ENCODE peak calls at places on chromosome 14, in six cellular contexts. M is IMR-90, Q is GM23338, Z is neural progenitor cell, J is PC-9, P is mammary epithelial cell. D is an unnamed sample.

GRCh38 chr14:96905825-96906224 is 108.6 kb downstream of the VRK1 start:
- DNase-seq in M (no peak), Q (no peak), Z (no peak), J (no peak), P (no peak), D (no peak)

GRCh38 chr14:77044776-77045569 is 16.5 kb upstream of the IRF2BPL start:
- DNase-seq in M (no peak), Q (peak), Z (no peak), J (no peak), P (no peak), D (peak)

GRCh38 chr14:36086629-36087380 is 89.7 kb downstream of the PTCSC3 start:
- DNase-seq in M (peak), Q (no peak), Z (no peak), J (no peak), P (no peak), D (no peak)

GRCh38 chr14:32258574-32258973 is 55.5 kb upstream of the RNU6-8 start:
- DNase-seq in M (no peak), Q (no peak), Z (no peak), J (no peak), P (no peak), D (peak)

GRCh38 chr14:64337901-64338615 is 43.9 kb upstream of the ESR2 start:
- DNase-seq in M (peak), Q (peak), Z (peak), J (peak), P (peak), D (peak)

GRCh38 chr14:89366580-89367448 is 50.2 kb downstream of the FOXN3 start:
- DNase-seq in M (no peak), Q (no peak), Z (no peak), J (no peak), P (no peak), D (peak)

GRCh38 chr14:33210304-33210703 is 271.6 kb downstream of the NPAS3 start:
- DNase-seq in M (peak), Q (peak), Z (peak), J (peak), P (no peak), D (peak)

GRCh38 chr14:33564774-33565630 is 385.9 kb downstream of the EGLN3 start:
- DNase-seq in M (peak), Q (peak), Z (no peak), J (peak), P (peak), D (no peak)

GRCh38 chr14:68771631-68772030 is 21.2 kb downstream of the ZFP36L1 start:
- DNase-seq in M (no peak), Q (no peak), Z (no peak), J (no peak), P (no peak), D (no peak)

GRCh38 chr14:73743431-73743931 is 29.3 kb upstream of the PNMA1 start:
- DNase-seq in M (no peak), Q (no peak), Z (no peak), J (no peak), P (no peak), D (peak)

GRCh38 chr14:28949503-28949902 is 182.9 kb downstream of the FOXG1 start:
- DNase-seq in M (no peak), Q (no peak), Z (no peak), J (no peak), P (no peak), D (no peak)

GRCh38 chr14:98808494-98809407 is 463.2 kb downstream of the BCL11B start:
- DNase-seq in M (no peak), Q (no peak), Z (no peak), J (no peak), P (peak), D (no peak)

GRCh38 chr14:44040561-44040960 is 466.5 kb downstream of the FSCB start:
- DNase-seq in M (no peak), Q (no peak), Z (no peak), J (no peak), P (no peak), D (no peak)

GRCh38 chr14:68268197-68268596 is 448.6 kb downstream of the RAD51B start:
- DNase-seq in M (no peak), Q (no peak), Z (no peak), J (no peak), P (no peak), D (no peak)

GRCh38 chr14:59274991-59275391 is 86.5 kb downstream of the DAAM1 start:
- DNase-seq in M (no peak), Q (no peak), Z (peak), J (no peak), P (peak), D (no peak)

GRCh38 chr14:70149766-70150165 is 39.0 kb downstream of the SLC8A3 start:
- DNase-seq in M (no peak), Q (no peak), Z (no peak), J (no peak), P (no peak), D (no peak)

GRCh38 chr14:82595466-82595865 is 1061.8 kb upstream of the SEL1L start:
- DNase-seq in M (no peak), Q (no peak), Z (no peak), J (no peak), P (no peak), D (no peak)

GRCh38 chr14:105840266-105841021 is 314.1 kb downstream of the TMEM121 start:
- DNase-seq in M (no peak), Q (no peak), Z (no peak), J (no peak), P (no peak), D (no peak)

GRCh38 chr14:34119107-34119858 is 168.4 kb upstream of the EGLN3 start:
- DNase-seq in M (no peak), Q (no peak), Z (no peak), J (no peak), P (no peak), D (no peak)

GRCh38 chr14:73718742-73719251 is 4.6 kb upstream of the PNMA1 start:
- DNase-seq in M (no peak), Q (peak), Z (peak), J (no peak), P (no peak), D (no peak)

GRCh38 chr14:78704965-78705364 is 534.8 kb downstream of the NRXN3 start:
- DNase-seq in M (no peak), Q (no peak), Z (no peak), J (no peak), P (no peak), D (no peak)

GRCh38 chr14:48035836-48036235 is 360.4 kb upstream of the MDGA2 start:
- DNase-seq in M (no peak), Q (peak), Z (peak), J (no peak), P (no peak), D (no peak)

GRCh38 chr14:73655851-73656250 is 11.1 kb downstream of the DNAL1 start:
- DNase-seq in M (no peak), Q (no peak), Z (no peak), J (no peak), P (no peak), D (no peak)

GRCh38 chr14:52802597-52802996 is 11.2 kb upstream of the GNPNAT1 start:
- DNase-seq in M (peak), Q (no peak), Z (no peak), J (no peak), P (peak), D (no peak)

GRCh38 chr14:25911831-25912230 is 686.0 kb downstream of the NOVA1 start:
- DNase-seq in M (no peak), Q (no peak), Z (no peak), J (no peak), P (no peak), D (no peak)

DNA sequence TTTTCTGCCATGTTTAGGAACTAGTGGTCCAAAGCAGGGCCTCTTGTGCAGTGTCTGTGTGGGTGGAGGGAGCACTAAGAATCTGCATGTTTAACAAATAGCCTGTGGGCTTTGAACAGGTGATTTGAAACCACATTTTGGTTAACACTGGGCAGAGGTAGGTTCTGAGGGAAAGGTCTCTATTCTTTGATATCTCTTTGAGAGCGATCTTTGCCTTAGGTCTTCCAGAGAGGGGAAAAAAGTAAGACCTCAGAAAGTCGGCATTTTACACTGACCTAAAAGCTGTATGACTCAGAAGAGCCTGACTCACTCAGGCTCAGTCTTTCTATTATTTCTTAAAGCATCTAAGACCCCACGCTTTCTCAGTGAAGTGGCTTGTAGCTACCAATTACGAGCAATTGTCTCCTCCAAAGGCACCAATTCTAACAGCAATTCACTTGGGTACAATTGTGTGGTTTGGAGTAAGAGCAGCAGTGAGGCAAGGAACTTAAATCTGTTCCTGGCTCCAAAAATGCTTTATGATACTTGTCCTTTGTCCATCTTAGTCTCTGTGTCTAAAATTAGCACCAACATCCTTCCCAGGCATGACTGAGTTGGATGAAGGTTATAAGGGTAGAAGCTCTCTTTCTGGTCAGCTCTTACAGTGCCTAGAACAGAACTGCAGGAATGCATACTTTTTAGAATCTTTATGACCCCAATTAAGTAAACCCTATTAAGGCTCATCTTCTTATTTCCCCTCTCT is 8.8 kb downstream of the EIF2B2 start:
- DNase-seq in M (peak), Q (no peak), Z (no peak), J (no peak), P (peak), D (no peak)
- H2AFZ ChIP-seq in M (no peak), Q (no peak), Z (no peak), J (no peak), P (no peak), D (no peak)

GRCh38 chr14:21749306-21749868 is 75.8 kb upstream of the OR4E1 start:
- DNase-seq in M (no peak), Q (no peak), Z (no peak), J (no peak), P (no peak), D (no peak)
- H2AFZ ChIP-seq in M (no peak), Q (no peak), Z (peak), J (no peak), P (no peak), D (peak)

GRCh38 chr14:50318031-50318626 is 6.0 kb downstream of the DMAC2L start:
- DNase-seq in M (peak), Q (peak), Z (peak), J (no peak), P (peak), D (peak)

GRCh38 chr14:50319293-50319692 is 7.2 kb downstream of the DMAC2L start:
- DNase-seq in M (peak), Q (no peak), Z (no peak), J (no peak), P (peak), D (no peak)

GRCh38 chr14:50320279-50320678 is 8.2 kb downstream of the DMAC2L start:
- DNase-seq in M (peak), Q (no peak), Z (no peak), J (no peak), P (peak), D (no peak)

GRCh38 chr14:50319721-50320120 is 7.6 kb downstream of the DMAC2L start:
- DNase-seq in M (peak), Q (no peak), Z (no peak), J (no peak), P (no peak), D (no peak)

DNA sequence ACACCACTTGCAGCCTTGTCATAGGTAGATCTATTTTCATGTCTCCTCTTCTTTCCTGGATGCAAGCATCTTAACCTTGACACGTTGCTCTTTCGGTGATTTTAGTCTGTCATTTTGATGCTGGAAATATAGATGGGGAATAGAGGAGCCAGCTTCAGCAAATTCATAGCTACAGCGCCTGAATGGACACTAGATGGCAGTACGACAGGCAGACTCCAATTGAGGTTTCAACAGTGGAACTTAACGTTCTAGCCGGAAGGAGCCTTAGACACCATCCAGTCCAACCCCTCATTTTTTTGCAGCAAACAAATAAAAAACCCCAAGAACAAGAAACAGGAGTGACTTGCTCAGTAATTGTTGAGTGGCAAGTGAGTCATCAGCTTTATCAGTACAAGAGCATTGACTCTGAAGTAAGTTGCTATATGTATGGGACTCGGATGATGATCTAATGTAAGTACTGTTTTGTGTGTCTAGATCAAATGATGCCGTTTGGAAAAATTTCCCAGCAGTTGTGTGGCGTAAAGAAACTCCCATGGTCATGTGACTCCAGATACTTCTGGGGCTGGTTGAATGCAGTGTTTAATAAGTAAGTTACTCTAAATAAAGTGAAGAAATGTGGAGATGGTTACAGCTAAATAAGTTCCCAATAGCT is 9.0 kb downstream of the DMAC2L start:
- DNase-seq in M (peak), Q (peak), Z (peak), J (peak), P (peak), D (peak)
- H2AFZ ChIP-seq in M (peak), Q (no peak), Z (no peak), J (no peak), P (peak), D (no peak)

GRCh38 chr14:61269321-61270083 is 11.6 kb downstream of the TMEM30B start:
- DNase-seq in M (peak), Q (peak), Z (peak), J (peak), P (peak), D (peak)
- H2AFZ ChIP-seq in M (peak), Q (peak), Z (peak), J (peak), P (peak), D (peak)

GRCh38 chr14:103027451-103027850 is 29.9 kb downstream of the CDC42BPB start:
- DNase-seq in M (no peak), Q (no peak), Z (no peak), J (no peak), P (no peak), D (no peak)

GRCh38 chr14:103026988-103027387 is 30.4 kb downstream of the CDC42BPB start:
- DNase-seq in M (no peak), Q (no peak), Z (no peak), J (no peak), P (no peak), D (no peak)

GRCh38 chr14:103022669-103023044 is 34.7 kb downstream of the CDC42BPB start:
- DNase-seq in M (no peak), Q (no peak), Z (no peak), J (no peak), P (no peak), D (no peak)

GRCh38 chr14:103021817-103022668 is 35.3 kb downstream of the CDC42BPB start:
- DNase-seq in M (peak), Q (no peak), Z (no peak), J (no peak), P (no peak), D (no peak)

GRCh38 chr14:103023881-103024473 is 33.4 kb downstream of the CDC42BPB start:
- DNase-seq in M (peak), Q (no peak), Z (no peak), J (no peak), P (no peak), D (no peak)
- H2AFZ ChIP-seq in M (peak), Q (no peak), Z (no peak), J (no peak), P (no peak), D (no peak)

GRCh38 chr14:100677925-100678765 is 48.5 kb upstream of the DLK1 start:
- DNase-seq in M (peak), Q (no peak), Z (peak), J (no peak), P (no peak), D (peak)
- H2AFZ ChIP-seq in M (peak), Q (peak), Z (peak), J (no peak), P (no peak), D (no peak)

GRCh38 chr14:20331048-20331613 is 1.9 kb downstream of the CCNB1IP1 start:
- DNase-seq in M (no peak), Q (no peak), Z (no peak), J (no peak), P (no peak), D (no peak)

GRCh38 chr14:20334017-20334416 is 938 bp upstream of the CCNB1IP1 start:
- DNase-seq in M (no peak), Q (no peak), Z (no peak), J (no peak), P (no peak), D (no peak)

GRCh38 chr14:20332386-20332945 is 613 bp downstream of the CCNB1IP1 start:
- DNase-seq in M (no peak), Q (peak), Z (peak), J (no peak), P (peak), D (peak)

GRCh38 chr14:20329355-20329754 is 3.7 kb downstream of the CCNB1IP1 start:
- DNase-seq in M (no peak), Q (no peak), Z (no peak), J (no peak), P (no peak), D (no peak)

DNA sequence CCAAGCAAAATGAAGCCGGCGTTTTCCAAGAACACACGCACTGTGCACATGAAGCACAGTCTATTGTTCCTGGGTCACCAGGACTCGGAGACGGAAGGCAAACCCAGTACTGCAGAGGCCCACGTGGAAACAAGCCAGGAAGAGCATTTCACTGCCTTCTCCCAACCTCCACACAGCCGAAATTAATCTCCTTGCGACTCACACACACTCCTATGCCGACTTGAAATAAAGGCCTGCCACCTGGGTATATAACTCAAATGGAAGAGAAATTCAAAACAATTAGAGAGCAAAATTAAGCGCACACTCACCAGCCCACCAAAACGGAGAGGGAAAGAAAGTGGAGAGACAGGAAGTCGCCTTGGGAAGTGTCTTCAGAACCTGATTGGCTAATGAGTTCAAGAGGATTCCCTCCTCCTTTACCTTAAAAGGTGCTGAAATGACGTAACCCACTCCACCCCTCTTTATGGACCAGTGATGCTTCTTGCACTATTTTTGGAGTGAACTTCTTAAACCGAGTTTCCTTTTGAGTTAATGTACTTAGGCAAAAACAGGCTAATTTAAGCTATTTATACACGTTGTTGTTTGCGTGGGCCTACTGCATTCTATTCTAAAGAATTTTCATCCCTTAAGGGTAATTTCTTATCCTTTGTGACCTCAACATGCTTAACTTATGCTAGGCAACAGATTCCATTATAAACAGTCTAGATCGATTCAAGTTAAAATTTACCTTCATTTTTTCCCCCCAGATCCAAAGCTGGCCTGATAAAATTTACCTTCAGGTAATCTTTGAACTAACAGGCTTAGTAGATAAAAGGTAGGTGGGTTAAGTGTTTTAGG is at the start of gene CCNB1IP1:
- DNase-seq in M (peak), Q (peak), Z (peak), J (peak), P (peak), D (peak)
- H2AFZ ChIP-seq in M (peak), Q (no peak), Z (peak), J (peak), P (peak), D (peak)

DNA sequence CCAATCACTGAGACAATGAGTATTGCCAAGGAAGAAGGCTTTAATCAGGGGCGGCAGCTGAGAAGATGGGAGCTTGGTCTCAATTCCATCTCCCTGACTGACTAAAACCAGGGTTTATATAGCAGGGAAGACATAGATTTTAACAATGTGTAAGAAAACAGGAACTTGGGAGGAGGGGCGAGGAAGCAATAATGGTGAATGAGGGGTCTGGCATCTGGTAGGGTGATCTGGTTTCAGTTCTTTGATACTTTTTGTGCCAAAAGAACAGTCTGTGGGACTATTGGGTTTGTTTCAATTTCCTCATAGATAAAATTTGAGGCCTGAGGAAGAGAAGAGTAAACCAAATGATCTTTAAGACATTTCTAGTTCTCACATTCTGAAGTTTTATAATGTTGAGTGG is 49.2 kb downstream of the FUT8 start:
- DNase-seq in M (no peak), Q (no peak), Z (no peak), J (no peak), P (no peak), D (no peak)
- H2AFZ ChIP-seq in M (no peak), Q (no peak), Z (no peak), J (no peak), P (peak), D (no peak)

D was measured in hepatocyte.